ENCODE peak calls at places on chromosome 14, in seven cellular contexts. T is NCI-H524, C is NCI-H2171 treated with DMSO at 0.1 percent for 48 hours, O is astrocyte of the spinal cord, Q is foreskin fibroblast, E is memory B cell, R is coronary artery. B is an unnamed sample.

GRCh38 chr14:82667006-82667405 is 1133.4 kb upstream of the SEL1L start:
- DNase-seq in T (no peak), C (no peak), O (peak; percentile 22), Q (peak; percentile 3), E (no peak), R (no peak), B (no peak)

GRCh38 chr14:96861568-96862310 is 64.6 kb downstream of the VRK1 start:
- DNase-seq in T (no peak), C (no peak), O (no peak), Q (no peak), E (no peak), R (no peak), B (no peak)

GRCh38 chr14:104266643-104267575 is 128.5 kb downstream of the KIF26A start:
- DNase-seq in T (no peak), C (no peak), O (no peak), Q (no peak), E (no peak), R (peak; percentile 54), B (no peak)

GRCh38 chr14:77638738-77639137 is 22.3 kb upstream of the SPTLC2 start:
- DNase-seq in T (no peak), C (no peak), O (peak; percentile 85), Q (peak; percentile 94), E (no peak), R (no peak), B (no peak)

GRCh38 chr14:105144666-105145380 is 23.8 kb downstream of the JAG2 start:
- DNase-seq in T (no peak), C (no peak), O (no peak), Q (no peak), E (no peak), R (no peak), B (no peak)

GRCh38 chr14:101761881-101762529 is 496 bp downstream of the PPP2R5C start:
- DNase-seq in T (no peak), C (no peak), O (no peak), Q (no peak), E (peak; percentile 51), R (no peak), B (no peak)

GRCh38 chr14:59215353-59215752 is 26.9 kb downstream of the DAAM1 start:
- DNase-seq in T (no peak), C (no peak), O (peak; percentile 82), Q (peak; percentile 57), E (no peak), R (peak; percentile 83), B (no peak)

GRCh38 chr14:30252151-30252550 is 306.8 kb upstream of the G2E3 start:
- DNase-seq in T (no peak), C (no peak), O (no peak), Q (no peak), E (no peak), R (no peak), B (no peak)

GRCh38 chr14:58455593-58456265 is 28.2 kb downstream of the KIAA0586 start:
- DNase-seq in T (no peak), C (no peak), O (peak; percentile 47), Q (no peak), E (no peak), R (no peak), B (no peak)